ENCODE peak calls at places on chromosome 14, in six cellular contexts. D, W, A, U, I and Y are unnamed samples.

GRCh38 chr14:20799444-20799843 is 3.2 kb downstream of the RNASE1 start:
- DNase-seq in D (no peak), W (peak; percentile 19), A (no peak), U (no peak), I (no peak), Y (no peak)

GRCh38 chr14:70641548-70642312 is at the start of gene TTC9:
- DNase-seq in D (peak; percentile 19), W (peak; percentile 6), A (no peak), U (no peak), I (peak; percentile 74), Y (peak; percentile 26)

GRCh38 chr14:75969891-75970290 is 11.9 kb downstream of the TGFB3 start:
- DNase-seq in D (no peak), W (no peak), A (no peak), U (no peak), I (no peak), Y (no peak)

GRCh38 chr14:66662374-66662773 is 154.4 kb downstream of the GPHN start:
- DNase-seq in D (no peak), W (peak; percentile 34), A (no peak), U (no peak), I (no peak), Y (no peak)

GRCh38 chr14:75294649-75295033 is 16.0 kb downstream of the FOS start:
- DNase-seq in D (no peak), W (peak; percentile 37), A (no peak), U (no peak), I (no peak), Y (no peak)

GRCh38 chr14:68380304-68380840 is 412.5 kb downstream of the ZFP36L1 start:
- DNase-seq in D (no peak), W (no peak), A (no peak), U (no peak), I (no peak), Y (no peak)

GRCh38 chr14:90700928-90701776 is 115.1 kb downstream of the TTC7B start:
- DNase-seq in D (no peak), W (no peak), A (no peak), U (no peak), I (peak; percentile 81), Y (no peak)

GRCh38 chr14:65073605-65074201 is 28.6 kb downstream of the MAX start:
- DNase-seq in D (no peak), W (no peak), A (no peak), U (no peak), I (no peak), Y (no peak)

GRCh38 chr14:90536092-90536491 is 139.3 kb downstream of the CALM1 start:
- DNase-seq in D (no peak), W (peak; percentile 43), A (no peak), U (peak; percentile 75), I (no peak), Y (no peak)

GRCh38 chr14:58638231-58639205 is 756 bp downstream of the DACT1 start:
- DNase-seq in D (peak; percentile 34), W (peak; percentile 42), A (peak; percentile 68), U (peak; percentile 8), I (peak; percentile 60), Y (peak; percentile 26)

GRCh38 chr14:58777541-58777979 is 139.8 kb downstream of the DACT1 start:
- DNase-seq in D (no peak), W (no peak), A (no peak), U (no peak), I (no peak), Y (peak; percentile 28)

GRCh38 chr14:76695263-76695920 is 65.9 kb upstream of the VASH1 start:
- DNase-seq in D (no peak), W (no peak), A (no peak), U (no peak), I (no peak), Y (no peak)

GRCh38 chr14:105287249-105288102 is 13.3 kb downstream of the BRF1 start:
- DNase-seq in D (no peak), W (no peak), A (no peak), U (no peak), I (no peak), Y (no peak)

GRCh38 chr14:75334191-75335051 is 55.8 kb downstream of the FOS start:
- DNase-seq in D (peak; percentile 39), W (peak; percentile 41), A (no peak), U (peak; percentile 33), I (peak; percentile 65), Y (no peak)

GRCh38 chr14:54362759-54363437 is 33.9 kb upstream of the CDKN3 start:
- DNase-seq in D (no peak), W (no peak), A (no peak), U (no peak), I (no peak), Y (no peak)

GRCh38 chr14:39372656-39373055 is 59.6 kb downstream of the FBXO33 start:
- DNase-seq in D (no peak), W (peak; percentile 44), A (no peak), U (no peak), I (no peak), Y (no peak)

GRCh38 chr14:103393687-103394626 is 8.7 kb downstream of the MARK3 start:
- DNase-seq in D (peak; percentile 60), W (peak; percentile 66), A (no peak), U (no peak), I (no peak), Y (no peak)
- TF ChIP-seq CTCF in D (peak; percentile 38), W (peak; percentile 82), A (peak; percentile 70), U (peak; percentile 76), I (peak; percentile 82), Y (peak; percentile 79)

DNA sequence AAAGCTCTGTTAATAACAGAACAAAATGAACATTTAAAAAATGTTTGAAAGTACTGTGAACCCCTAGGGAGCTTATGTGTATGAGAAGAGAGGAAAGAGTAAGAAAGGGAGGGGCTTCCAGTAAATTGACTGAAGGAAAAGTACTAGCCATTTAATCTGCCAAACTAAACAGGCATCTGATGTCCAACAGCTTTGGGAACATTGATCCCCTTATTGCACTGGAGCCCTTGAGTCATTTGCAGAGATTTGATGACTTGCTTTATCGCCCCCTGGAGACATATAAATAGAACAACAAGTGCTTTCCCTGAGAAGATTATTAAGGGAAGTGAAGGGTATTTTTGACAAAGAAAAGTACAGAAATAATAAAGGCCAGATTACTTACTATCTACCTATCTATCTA is 319.3 kb upstream of the NOVA1 start:
- DNase-seq in D (peak; percentile 17), W (peak; percentile 89), A (no peak), U (peak; percentile 16), I (no peak), Y (no peak)
- TF ChIP-seq CTCF in D (peak; percentile 22), W (peak; percentile 30), A (peak; percentile 40), U (no peak), I (no peak), Y (peak; percentile 48)

DNA sequence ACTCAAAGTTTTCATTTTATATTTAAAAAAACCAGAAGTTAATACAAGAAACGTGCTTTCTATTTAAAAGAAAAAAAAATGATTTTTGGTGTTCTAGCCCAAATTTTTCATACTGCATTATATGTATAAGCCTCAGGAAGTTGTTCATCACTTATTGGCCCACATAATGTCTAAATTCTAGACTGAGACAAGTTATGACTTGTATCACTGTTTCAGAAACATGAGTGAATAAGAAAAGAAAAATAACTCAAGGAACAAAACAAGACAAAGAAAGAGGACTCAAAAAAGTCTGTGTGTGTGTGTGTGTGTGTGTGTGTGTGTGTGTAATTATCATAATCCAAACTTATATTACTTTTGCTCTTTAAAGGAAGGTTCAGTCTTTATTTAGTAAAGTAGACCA is 929.8 kb downstream of the GALC start:
- DNase-seq in D (no peak), W (no peak), A (no peak), U (no peak), I (no peak), Y (no peak)
- TF ChIP-seq CTCF in D (no peak), W (no peak), A (no peak), U (no peak), I (no peak), Y (no peak)

DNA sequence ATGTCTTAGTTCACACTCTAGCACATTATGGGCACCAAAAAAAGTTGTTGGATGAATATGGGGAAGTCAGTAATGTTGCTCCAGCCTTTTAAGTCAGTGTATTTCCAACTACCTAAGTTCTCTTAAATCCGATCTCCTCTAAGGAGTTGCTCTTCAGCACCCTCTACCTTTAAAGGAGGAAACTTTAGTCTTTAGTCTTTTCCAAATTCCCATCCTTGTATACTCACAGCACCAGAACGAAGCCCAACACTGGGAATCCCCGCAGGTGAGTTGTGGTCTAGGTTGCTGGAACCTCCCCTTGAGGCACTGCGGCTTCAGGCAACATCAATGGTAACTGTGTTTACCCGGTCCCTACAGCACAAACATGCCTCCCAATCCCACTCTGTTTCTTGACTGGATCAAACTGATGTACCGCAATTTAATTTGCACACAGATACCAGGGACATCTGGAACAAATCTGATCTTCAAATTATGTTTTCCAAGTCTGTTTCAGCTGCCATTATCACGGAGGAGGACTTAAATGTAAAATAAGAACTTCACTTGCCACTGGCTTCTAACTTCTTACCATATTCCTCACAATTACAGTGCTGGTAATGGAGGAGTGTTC is 179.0 kb downstream of the FOXN3 start:
- DNase-seq in D (no peak), W (peak; percentile 41), A (no peak), U (no peak), I (no peak), Y (no peak)
- TF ChIP-seq CTCF in D (no peak), W (peak; percentile 46), A (peak; percentile 45), U (no peak), I (peak; percentile 50), Y (peak; percentile 50)

DNA sequence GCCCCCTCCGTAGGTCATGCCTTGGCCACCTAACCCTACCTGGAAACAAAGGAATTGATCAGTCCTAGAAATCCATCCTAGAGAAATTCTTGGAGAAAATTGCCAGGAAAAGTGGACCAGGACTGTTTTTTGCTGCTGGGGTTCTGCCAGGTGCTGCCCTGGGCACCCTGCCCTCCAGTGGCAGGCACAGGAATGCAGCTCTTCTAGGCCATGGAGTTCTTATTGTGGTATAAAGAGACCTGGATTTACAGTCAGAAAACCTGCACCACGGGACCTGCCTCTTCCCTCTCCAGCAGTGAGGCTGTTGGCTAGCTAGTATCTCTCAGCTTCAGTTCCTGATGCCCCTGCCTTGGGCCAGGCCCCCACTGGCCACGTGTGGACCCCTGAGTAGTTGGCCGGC is 59.7 kb downstream of the SLC24A4 start:
- DNase-seq in D (no peak), W (peak; percentile 11), A (no peak), U (no peak), I (no peak), Y (no peak)
- TF ChIP-seq CTCF in D (no peak), W (peak; percentile 15), A (no peak), U (no peak), I (no peak), Y (peak; percentile 33)

GRCh38 chr14:72876710-72877063 is 17.2 kb downstream of the DPF3 start:
- DNase-seq in D (no peak), W (no peak), A (no peak), U (no peak), I (no peak), Y (no peak)
- TF ChIP-seq CTCF in D (no peak), W (no peak), A (no peak), U (no peak), I (no peak), Y (no peak)

DNA sequence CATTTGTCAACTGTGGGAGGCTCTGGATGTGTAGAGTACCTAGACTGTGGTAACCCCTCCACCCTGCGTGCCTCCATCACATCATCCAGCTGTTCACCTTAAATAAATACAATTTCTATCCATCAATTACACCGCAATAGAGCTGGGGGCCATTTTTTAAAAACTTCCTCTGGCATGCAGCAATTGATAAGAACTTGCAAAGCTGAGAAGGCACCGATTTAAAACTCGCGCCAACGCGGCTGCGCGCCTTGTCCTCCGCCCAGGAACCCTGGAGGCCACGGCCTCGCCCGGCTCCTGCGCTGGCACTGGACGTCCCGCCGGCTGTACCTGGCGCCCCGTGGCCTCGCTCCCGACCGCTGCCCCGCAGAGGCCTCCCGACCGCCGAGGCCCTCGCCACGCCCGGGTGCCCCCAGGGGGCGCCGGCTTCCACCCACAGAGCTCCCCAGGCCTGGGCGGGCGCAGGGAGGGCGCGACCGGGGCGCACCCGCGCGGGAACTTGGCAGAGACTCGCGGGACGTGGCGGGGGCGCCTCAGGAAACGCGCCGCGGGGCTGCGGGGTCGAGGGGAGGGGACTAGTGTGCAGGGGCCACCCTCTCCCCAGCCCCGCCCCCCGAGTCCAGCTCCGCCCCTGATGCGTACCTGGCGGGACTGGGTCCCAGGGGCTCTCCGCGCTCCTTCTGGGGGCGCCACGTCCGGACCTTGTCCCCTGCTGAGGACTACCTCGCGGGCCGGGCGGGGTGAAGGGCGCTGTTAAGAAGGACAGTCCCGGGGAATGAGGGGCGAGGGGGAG is 65.6 kb downstream of the TNFAIP2 start:
- DNase-seq in D (peak; percentile 32), W (peak; percentile 24), A (no peak), U (peak; percentile 31), I (peak; percentile 75), Y (peak; percentile 18)
- TF ChIP-seq CTCF in D (no peak), W (peak; percentile 4), A (peak; percentile 18), U (peak; percentile 11), I (peak; percentile 40), Y (peak; percentile 45)